ENCODE peak calls at places on chromosomes 11 and 22, in ten cellular contexts. F is adrenal gland, U is tibial nerve, L is sigmoid colon, D is NB4, T is esophagus squamous epithelium, P is prostate gland, W is body of pancreas, J is testis, H is uterus. X is an unnamed sample.

GRCh38 chr11:68043029-68043348 is 4.2 kb downstream of the TCIRG1 start:
- DNase-seq in F (peak), U (no peak), L (peak), D (no peak), T (no peak), P (no peak), W (no peak), J (no peak), H (no peak), X (no peak)

GRCh38 chr11:113147249-113147648 is 167.1 kb upstream of the TTC12 start:
- DNase-seq in F (no peak), U (no peak), L (no peak), D (no peak), T (no peak), P (no peak), W (no peak), J (no peak), H (no peak), X (no peak)

GRCh38 chr11:35377262-35377661 is 42.1 kb downstream of the SLC1A2 start:
- DNase-seq in F (no peak), U (no peak), L (no peak), D (no peak), T (no peak), P (no peak), W (no peak), J (no peak), H (no peak), X (no peak)

GRCh38 chr11:126416542-126417090 is 61.1 kb downstream of the ST3GAL4 start:
- DNase-seq in F (peak), U (peak), L (peak), D (no peak), T (peak), P (peak), W (peak), J (peak), H (peak), X (no peak)

GRCh38 chr22:50547231-50547851 is 1.6 kb downstream of the KLHDC7B start:
- DNase-seq in F (no peak), U (no peak), L (no peak), D (no peak), T (no peak), P (no peak), W (no peak), J (no peak), H (no peak), X (no peak)

GRCh38 chr11:82089426-82089825 is 644.2 kb downstream of the FAM181B start:
- DNase-seq in F (no peak), U (no peak), L (no peak), D (no peak), T (no peak), P (no peak), W (no peak), J (no peak), H (no peak), X (no peak)

GRCh38 chr22:22576244-22576988 is 17.4 kb upstream of the PRAME start:
- DNase-seq in F (peak), U (peak), L (no peak), D (peak), T (no peak), P (no peak), W (peak), J (peak), H (no peak), X (peak)

GRCh38 chr22:35631597-35631996 is 14.5 kb upstream of the MB start:
- DNase-seq in F (peak), U (no peak), L (peak), D (peak), T (no peak), P (no peak), W (peak), J (peak), H (no peak), X (peak)

GRCh38 chr11:120210651-120211521 is at the start of gene OAF:
- DNase-seq in F (peak), U (peak), L (peak), D (peak), T (no peak), P (peak), W (peak), J (peak), H (peak), X (peak)

GRCh38 chr22:19174106-19175025 is 4.2 kb downstream of the SLC25A1 start:
- DNase-seq in F (peak), U (no peak), L (peak), D (peak), T (no peak), P (no peak), W (peak), J (peak), H (no peak), X (no peak)

GRCh38 chr11:63564056-63564784 is 1.0 kb upstream of the PLAAT2 start:
- DNase-seq in F (no peak), U (no peak), L (peak), D (no peak), T (no peak), P (no peak), W (no peak), J (no peak), H (no peak), X (no peak)

GRCh38 chr11:79076526-79077115 is 364.2 kb downstream of the TENM4 start:
- DNase-seq in F (peak), U (peak), L (no peak), D (peak), T (no peak), P (peak), W (peak), J (peak), H (peak), X (peak)

GRCh38 chr11:126176853-126177470 is 34.5 kb downstream of the RPUSD4 start:
- DNase-seq in F (no peak), U (peak), L (no peak), D (peak), T (no peak), P (no peak), W (no peak), J (no peak), H (no peak), X (no peak)

GRCh38 chr11:16891964-16892363 is 122.2 kb downstream of the PLEKHA7 start:
- DNase-seq in F (no peak), U (no peak), L (no peak), D (no peak), T (no peak), P (no peak), W (no peak), J (no peak), H (no peak), X (no peak)

GRCh38 chr11:93738647-93739081 is 2.6 kb downstream of the TAF1D start:
- DNase-seq in F (no peak), U (no peak), L (no peak), D (peak), T (no peak), P (no peak), W (no peak), J (no peak), H (no peak), X (no peak)

GRCh38 chr11:69371731-69372588 is 78.0 kb downstream of the MYEOV start:
- DNase-seq in F (peak), U (no peak), L (peak), D (no peak), T (no peak), P (no peak), W (no peak), J (peak), H (no peak), X (no peak)

GRCh38 chr11:74011360-74012071 is 2.6 kb upstream of the UCP3 start:
- DNase-seq in F (no peak), U (no peak), L (peak), D (peak), T (no peak), P (no peak), W (no peak), J (no peak), H (no peak), X (no peak)

GRCh38 chr11:70517996-70518907 is 119.9 kb downstream of the CTTN start:
- DNase-seq in F (no peak), U (no peak), L (no peak), D (no peak), T (no peak), P (no peak), W (no peak), J (no peak), H (no peak), X (no peak)

GRCh38 chr22:37771081-37771480 is 36.7 kb upstream of the GCAT start:
- DNase-seq in F (no peak), U (no peak), L (no peak), D (no peak), T (no peak), P (no peak), W (no peak), J (no peak), H (no peak), X (no peak)

GRCh38 chr11:122423886-122424285 is 231.6 kb upstream of the UBASH3B start:
- DNase-seq in F (no peak), U (no peak), L (no peak), D (no peak), T (no peak), P (no peak), W (no peak), J (no peak), H (no peak), X (no peak)

GRCh38 chr11:110207089-110207488 is 89.3 kb downstream of the RDX start:
- DNase-seq in F (no peak), U (no peak), L (no peak), D (no peak), T (no peak), P (no peak), W (no peak), J (no peak), H (no peak), X (no peak)

GRCh38 chr11:74288161-74288560 is 23.3 kb downstream of the P4HA3 start:
- DNase-seq in F (peak), U (no peak), L (no peak), D (peak), T (no peak), P (no peak), W (no peak), J (no peak), H (peak), X (peak)

GRCh38 chr11:31824791-31825452 is 13.8 kb upstream of the PAX6 start:
- DNase-seq in F (no peak), U (no peak), L (no peak), D (no peak), T (no peak), P (no peak), W (no peak), J (no peak), H (no peak), X (no peak)

DNA sequence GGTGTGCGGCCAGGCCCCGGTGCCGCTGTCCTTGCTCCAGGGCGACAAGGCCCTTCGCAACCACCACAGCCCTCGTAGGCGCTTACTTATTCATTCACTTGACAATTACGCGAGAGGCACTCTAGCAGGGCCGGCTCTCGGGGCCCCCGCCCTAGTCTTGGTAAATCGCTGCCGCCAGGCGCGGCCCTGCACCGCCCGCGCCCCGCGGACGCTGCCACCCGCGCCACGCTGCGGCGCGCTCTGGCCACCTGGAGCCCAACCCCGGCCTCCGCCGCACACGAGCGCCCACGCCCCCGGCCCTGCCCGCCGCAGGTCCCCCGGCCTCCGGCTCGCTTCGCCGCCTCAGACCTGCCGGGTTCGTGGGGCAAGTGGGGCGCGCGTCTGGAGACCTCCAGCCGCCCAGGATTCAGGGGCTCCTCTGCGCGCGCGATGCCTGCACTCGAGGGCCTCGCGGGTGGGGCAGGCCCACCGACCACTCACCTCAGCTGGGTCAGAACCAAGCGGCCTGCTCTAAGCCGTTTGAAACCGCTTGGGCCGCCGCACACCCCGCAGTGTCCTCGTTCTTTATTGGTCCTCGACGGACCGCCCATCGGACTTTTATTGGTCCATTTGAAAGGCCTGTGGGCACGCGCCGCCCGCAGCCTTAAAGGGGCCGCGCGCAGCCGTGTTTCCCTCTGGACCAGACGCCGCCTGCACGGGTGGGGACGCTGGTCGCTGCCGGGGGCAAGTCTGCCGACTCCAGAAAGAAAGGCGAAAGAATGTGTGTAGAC is at the start of gene CKAP5:
- DNase-seq in F (peak), U (peak), L (peak), D (peak), T (peak), P (peak), W (peak), J (peak), H (peak), X (peak)
- TF ChIP-seq POLR2A in F (peak), U (peak), L (peak), D (peak), T (peak), P (peak), W (peak), J (peak), H (peak), X (peak)

GRCh38 chr11:114176321-114176720 is 116.8 kb downstream of the ZBTB16 start:
- DNase-seq in F (no peak), U (no peak), L (no peak), D (no peak), T (no peak), P (no peak), W (peak), J (no peak), H (no peak), X (no peak)
- TF ChIP-seq POLR2A in F (no peak), U (no peak), L (no peak), D (no peak), T (no peak), P (no peak), W (peak), J (no peak), H (no peak), X (no peak)

DNA sequence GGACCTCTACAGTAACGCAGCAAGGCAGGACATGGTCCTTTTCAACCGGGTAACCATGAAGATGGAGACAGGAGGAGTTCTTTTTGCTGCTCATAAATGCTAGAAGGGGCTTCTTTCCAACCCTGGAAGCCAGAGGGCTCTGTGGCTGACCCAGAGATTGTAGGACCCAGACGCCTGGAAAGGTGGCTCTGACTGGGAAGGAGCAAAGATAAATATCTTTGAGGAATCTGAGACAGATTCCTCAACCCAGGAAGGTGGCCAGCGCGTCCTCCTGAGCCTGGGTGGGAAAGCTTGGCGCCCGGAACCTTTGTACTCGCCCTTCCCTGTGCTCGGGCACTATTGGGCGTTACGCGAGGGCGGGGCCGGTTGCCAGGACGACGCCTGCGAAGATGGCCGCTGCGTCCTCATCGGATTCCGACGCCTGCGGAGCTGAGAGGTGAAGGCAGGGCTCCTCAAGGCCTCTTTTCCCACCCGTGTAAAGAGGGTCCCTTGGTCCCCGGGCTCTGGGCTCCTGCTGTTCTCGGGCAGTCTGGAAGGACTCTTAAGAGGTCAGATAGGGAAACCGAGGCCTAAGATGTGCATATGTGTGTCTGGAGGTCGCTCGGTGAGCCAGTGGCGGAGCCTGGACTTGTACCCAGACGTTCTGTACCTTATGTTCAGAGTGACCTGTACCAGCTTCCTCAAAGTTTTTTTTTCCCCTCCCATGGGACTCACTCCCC is at the start of gene BBS1:
- DNase-seq in F (peak), U (peak), L (peak), D (peak), T (peak), P (peak), W (peak), J (peak), H (peak), X (peak)
- TF ChIP-seq POLR2A in F (no peak), U (no peak), L (peak), D (peak), T (no peak), P (peak), W (peak), J (no peak), H (peak), X (peak)

GRCh38 chr11:14519692-14520085 is 497 bp downstream of the PSMA1 start:
- DNase-seq in F (no peak), U (no peak), L (no peak), D (no peak), T (no peak), P (no peak), W (no peak), J (no peak), H (no peak), X (no peak)

GRCh38 chr11:14520902-14521151 is 641 bp upstream of the PSMA1 start:
- DNase-seq in F (no peak), U (no peak), L (no peak), D (no peak), T (no peak), P (no peak), W (no peak), J (no peak), H (no peak), X (no peak)

GRCh38 chr11:14522245-14522644 is 2.1 kb upstream of the PSMA1 start:
- DNase-seq in F (no peak), U (no peak), L (no peak), D (no peak), T (no peak), P (no peak), W (no peak), J (no peak), H (no peak), X (no peak)

GRCh38 chr11:14518820-14519219 is 1.4 kb downstream of the PSMA1 start:
- DNase-seq in F (no peak), U (no peak), L (no peak), D (no peak), T (no peak), P (no peak), W (no peak), J (no peak), H (no peak), X (no peak)

DNA sequence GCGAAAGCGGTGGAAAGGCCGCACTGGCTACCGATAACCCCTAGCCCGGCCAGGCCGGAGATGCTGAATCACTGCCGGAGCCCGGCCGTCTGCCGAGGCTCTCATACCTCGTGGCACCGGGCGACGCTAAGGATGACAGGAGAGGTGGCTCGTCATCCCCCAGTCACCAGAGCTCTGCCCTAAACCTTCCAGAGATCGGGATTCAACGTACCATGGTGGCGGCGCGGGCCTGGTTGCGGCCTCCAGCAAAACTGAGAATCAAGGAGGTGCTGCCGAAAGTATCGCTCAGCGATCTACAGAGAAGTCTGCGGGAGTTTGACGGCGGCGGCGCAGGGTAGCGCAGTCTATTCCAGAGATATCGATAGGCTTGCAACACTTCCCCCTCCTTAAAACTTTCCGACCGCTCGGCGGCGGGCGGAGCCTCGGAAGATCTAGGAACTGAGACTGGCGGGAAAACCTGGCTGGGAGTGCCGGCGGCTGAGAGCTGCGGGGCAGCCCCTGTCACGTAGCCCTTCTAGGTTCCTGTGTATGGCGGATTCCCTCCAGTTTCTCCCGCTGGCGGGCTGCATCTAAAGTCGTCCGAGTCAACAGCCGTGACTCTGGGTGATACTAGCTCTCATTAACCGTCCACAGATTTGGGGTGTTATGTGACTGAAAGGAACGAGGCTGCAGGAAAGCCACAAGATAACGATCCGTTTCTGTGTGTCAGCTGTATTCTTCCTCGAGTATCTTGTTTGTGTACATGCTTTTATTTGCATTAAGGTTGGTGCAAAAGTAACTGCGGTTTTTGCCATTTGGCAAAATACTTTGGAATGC is at the start of gene PSMA1:
- DNase-seq in F (peak), U (peak), L (peak), D (peak), T (peak), P (peak), W (peak), J (peak), H (peak), X (peak)
- TF ChIP-seq POLR2A in F (peak), U (peak), L (peak), D (peak), T (no peak), P (peak), W (peak), J (no peak), H (peak), X (peak)

DNA sequence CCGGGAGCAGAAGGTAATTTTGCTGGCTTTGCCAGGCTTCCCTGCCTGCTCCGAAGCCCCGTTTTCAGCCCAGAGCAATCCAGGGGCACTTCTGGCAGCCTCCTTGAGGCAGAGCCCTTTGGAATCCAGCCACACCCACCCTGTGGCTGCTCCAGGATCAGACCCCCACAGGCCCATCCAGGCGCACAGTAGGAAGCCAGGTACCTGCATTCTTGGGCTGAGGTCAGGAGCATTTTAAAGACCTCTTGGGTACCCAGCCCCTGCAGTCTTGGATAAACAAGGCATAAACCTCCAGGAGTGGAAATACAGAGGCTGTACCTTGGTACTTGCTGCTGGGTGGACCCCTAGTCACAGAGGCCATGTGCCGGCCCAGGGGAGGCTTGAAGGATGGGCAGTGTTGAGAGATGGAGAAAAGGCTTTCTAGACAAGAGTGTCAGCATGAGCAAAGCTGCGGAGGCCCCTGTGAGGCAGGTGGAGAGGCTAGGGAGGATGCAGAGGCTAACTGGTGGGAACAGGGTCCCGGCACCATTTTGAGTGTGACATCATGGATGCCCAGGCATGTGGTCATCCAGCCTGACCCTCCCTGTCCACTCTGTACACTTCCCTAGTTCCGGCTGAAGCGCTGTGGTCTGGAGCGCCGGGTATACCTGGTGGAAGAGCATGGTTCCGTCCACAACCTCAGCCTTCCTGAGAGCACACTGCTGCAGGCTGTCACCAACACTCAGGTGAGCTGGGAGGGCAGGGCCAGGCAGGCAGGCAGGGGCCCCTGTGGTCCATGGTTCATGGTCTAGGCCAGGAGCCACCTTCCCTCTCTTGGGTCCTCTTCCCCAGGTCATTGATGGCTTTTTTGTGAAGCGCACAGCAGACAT is 3.9 kb downstream of the MUS81 start:
- DNase-seq in F (peak), U (no peak), L (no peak), D (no peak), T (no peak), P (no peak), W (no peak), J (no peak), H (peak), X (no peak)
- TF ChIP-seq POLR2A in F (no peak), U (no peak), L (no peak), D (no peak), T (no peak), P (no peak), W (no peak), J (no peak), H (no peak), X (no peak)

DNA sequence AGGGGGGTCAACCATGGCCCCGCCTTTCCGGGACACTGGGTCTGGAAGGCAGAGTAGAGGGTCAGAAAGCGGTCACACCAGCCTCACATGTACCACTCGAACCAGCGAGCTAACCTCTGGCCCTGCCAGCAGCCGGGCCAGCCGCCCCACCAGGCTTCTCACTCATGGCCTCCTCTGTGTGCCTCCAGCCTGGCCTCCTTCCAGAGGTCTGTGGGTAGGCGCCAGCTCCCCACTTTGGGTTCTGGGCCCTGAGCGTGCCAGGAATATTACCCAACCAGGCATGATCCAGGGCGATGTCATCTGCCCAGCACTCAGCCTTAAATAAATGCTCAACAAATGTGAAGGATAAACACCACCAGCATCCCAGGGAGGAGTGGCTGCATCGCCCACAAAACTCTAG is 5.8 kb downstream of the SCUBE1 start:
- DNase-seq in F (peak), U (no peak), L (no peak), D (no peak), T (no peak), P (no peak), W (no peak), J (no peak), H (no peak), X (no peak)
- TF ChIP-seq POLR2A in F (no peak), U (no peak), L (no peak), D (no peak), T (no peak), P (no peak), W (no peak), J (no peak), H (no peak), X (no peak)